ENCODE peak calls at places on chromosomes 4 and X, in eight cellular contexts. One of them, this sample, is unnamed.

GRCh38 chr4:188015025-188015778 is 19.6 kb downstream of the ZFP42 start:
- DNase-seq in stimulated activated CD4-positive, alpha-beta T cell treated with anti-CD3 and anti-CD28 coated beads, Interleukin-12 subunit alpha, Interleukin-12 subunit beta, amount 100 ng/mL, for 48 hours: no peak
- DNase-seq in right cardiac atrium: no peak
- DNase-seq in fibroblast of the aortic adventitia: no peak
- DNase-seq in kidney tubule cell: no peak
- DNase-seq in activated CD8-positive, alpha-beta memory T cell treated with anti-CD3 and anti-CD28 coated beads for 48 hours: no peak
- DNase-seq in naive thymus-derived CD8-positive, alpha-beta T cell: no peak
- DNase-seq in choroid plexus epithelial cell: no peak
- DNase-seq in this sample: no peak

GRCh38 chr4:123386608-123387007 is 10.0 kb upstream of the SPRY1 start:
- DNase-seq in fibroblast of the aortic adventitia: peak; percentile 44
- DNase-seq in choroid plexus epithelial cell: peak; percentile 39
- DNase-seq in right cardiac atrium: no peak
- DNase-seq in activated CD8-positive, alpha-beta memory T cell treated with anti-CD3 and anti-CD28 coated beads for 48 hours: no peak
- DNase-seq in naive thymus-derived CD8-positive, alpha-beta T cell: no peak
- DNase-seq in kidney tubule cell: peak; percentile 30
- DNase-seq in stimulated activated CD4-positive, alpha-beta T cell treated with anti-CD3 and anti-CD28 coated beads, Interleukin-12 subunit alpha, Interleukin-12 subunit beta, amount 100 ng/mL, for 48 hours: no peak
- DNase-seq in this sample: peak; percentile 95

GRCh38 chrX:38304010-38304409 is 23.3 kb downstream of the RPGR start:
- DNase-seq in naive thymus-derived CD8-positive, alpha-beta T cell: no peak
- DNase-seq in choroid plexus epithelial cell: peak; percentile 65
- DNase-seq in right cardiac atrium: no peak
- DNase-seq in stimulated activated CD4-positive, alpha-beta T cell treated with anti-CD3 and anti-CD28 coated beads, Interleukin-12 subunit alpha, Interleukin-12 subunit beta, amount 100 ng/mL, for 48 hours: no peak
- DNase-seq in kidney tubule cell: peak; percentile 6
- DNase-seq in fibroblast of the aortic adventitia: peak; percentile 22
- DNase-seq in activated CD8-positive, alpha-beta memory T cell treated with anti-CD3 and anti-CD28 coated beads for 48 hours: no peak
- DNase-seq in this sample: peak; percentile 60

GRCh38 chr4:110501826-110502225 is 25.9 kb downstream of the ENPEP start:
- DNase-seq in choroid plexus epithelial cell: no peak
- DNase-seq in stimulated activated CD4-positive, alpha-beta T cell treated with anti-CD3 and anti-CD28 coated beads, Interleukin-12 subunit alpha, Interleukin-12 subunit beta, amount 100 ng/mL, for 48 hours: no peak
- DNase-seq in fibroblast of the aortic adventitia: peak; percentile 42
- DNase-seq in naive thymus-derived CD8-positive, alpha-beta T cell: no peak
- DNase-seq in right cardiac atrium: no peak
- DNase-seq in kidney tubule cell: peak; percentile 14
- DNase-seq in activated CD8-positive, alpha-beta memory T cell treated with anti-CD3 and anti-CD28 coated beads for 48 hours: no peak
- DNase-seq in this sample: no peak

GRCh38 chrX:17527135-17527701 is 152.2 kb downstream of the NHS start:
- DNase-seq in kidney tubule cell: peak; percentile 42
- DNase-seq in activated CD8-positive, alpha-beta memory T cell treated with anti-CD3 and anti-CD28 coated beads for 48 hours: no peak
- DNase-seq in fibroblast of the aortic adventitia: no peak
- DNase-seq in right cardiac atrium: peak; percentile 44
- DNase-seq in naive thymus-derived CD8-positive, alpha-beta T cell: no peak
- DNase-seq in choroid plexus epithelial cell: no peak
- DNase-seq in stimulated activated CD4-positive, alpha-beta T cell treated with anti-CD3 and anti-CD28 coated beads, Interleukin-12 subunit alpha, Interleukin-12 subunit beta, amount 100 ng/mL, for 48 hours: no peak
- DNase-seq in this sample: peak; percentile 1

GRCh38 chr4:32858971-32859370 is 2138.8 kb downstream of the PCDH7 start:
- DNase-seq in activated CD8-positive, alpha-beta memory T cell treated with anti-CD3 and anti-CD28 coated beads for 48 hours: no peak
- DNase-seq in kidney tubule cell: peak; percentile 93
- DNase-seq in choroid plexus epithelial cell: peak; percentile 67
- DNase-seq in stimulated activated CD4-positive, alpha-beta T cell treated with anti-CD3 and anti-CD28 coated beads, Interleukin-12 subunit alpha, Interleukin-12 subunit beta, amount 100 ng/mL, for 48 hours: no peak
- DNase-seq in fibroblast of the aortic adventitia: peak; percentile 54
- DNase-seq in right cardiac atrium: no peak
- DNase-seq in naive thymus-derived CD8-positive, alpha-beta T cell: no peak
- DNase-seq in this sample: no peak

GRCh38 chrX:65522739-65523372 is 11.7 kb downstream of the LAS1L start:
- DNase-seq in right cardiac atrium: no peak
- DNase-seq in kidney tubule cell: peak; percentile 42
- DNase-seq in choroid plexus epithelial cell: peak; percentile 81
- DNase-seq in fibroblast of the aortic adventitia: peak; percentile 19
- DNase-seq in activated CD8-positive, alpha-beta memory T cell treated with anti-CD3 and anti-CD28 coated beads for 48 hours: no peak
- DNase-seq in naive thymus-derived CD8-positive, alpha-beta T cell: no peak
- DNase-seq in stimulated activated CD4-positive, alpha-beta T cell treated with anti-CD3 and anti-CD28 coated beads, Interleukin-12 subunit alpha, Interleukin-12 subunit beta, amount 100 ng/mL, for 48 hours: no peak
- DNase-seq in this sample: no peak

GRCh38 chrX:16664059-16664458 is 14.1 kb downstream of the S100G start:
- DNase-seq in fibroblast of the aortic adventitia: peak; percentile 28
- DNase-seq in naive thymus-derived CD8-positive, alpha-beta T cell: no peak
- DNase-seq in stimulated activated CD4-positive, alpha-beta T cell treated with anti-CD3 and anti-CD28 coated beads, Interleukin-12 subunit alpha, Interleukin-12 subunit beta, amount 100 ng/mL, for 48 hours: no peak
- DNase-seq in choroid plexus epithelial cell: peak; percentile 37
- DNase-seq in right cardiac atrium: no peak
- DNase-seq in kidney tubule cell: peak; percentile 5
- DNase-seq in activated CD8-positive, alpha-beta memory T cell treated with anti-CD3 and anti-CD28 coated beads for 48 hours: no peak
- DNase-seq in this sample: no peak

GRCh38 chrX:70219938-70220764 is 14.3 kb upstream of the AWAT1 start:
- DNase-seq in activated CD8-positive, alpha-beta memory T cell treated with anti-CD3 and anti-CD28 coated beads for 48 hours: no peak
- DNase-seq in fibroblast of the aortic adventitia: peak; percentile 85
- DNase-seq in choroid plexus epithelial cell: peak; percentile 1
- DNase-seq in right cardiac atrium: peak; percentile 36
- DNase-seq in kidney tubule cell: peak; percentile 18
- DNase-seq in naive thymus-derived CD8-positive, alpha-beta T cell: no peak
- DNase-seq in stimulated activated CD4-positive, alpha-beta T cell treated with anti-CD3 and anti-CD28 coated beads, Interleukin-12 subunit alpha, Interleukin-12 subunit beta, amount 100 ng/mL, for 48 hours: no peak
- DNase-seq in this sample: peak; percentile 47

GRCh38 chr4:176789955-176790354 is 2.8 kb downstream of the VEGFC start:
- DNase-seq in fibroblast of the aortic adventitia: peak; percentile 76
- DNase-seq in activated CD8-positive, alpha-beta memory T cell treated with anti-CD3 and anti-CD28 coated beads for 48 hours: no peak
- DNase-seq in right cardiac atrium: no peak
- DNase-seq in naive thymus-derived CD8-positive, alpha-beta T cell: no peak
- DNase-seq in stimulated activated CD4-positive, alpha-beta T cell treated with anti-CD3 and anti-CD28 coated beads, Interleukin-12 subunit alpha, Interleukin-12 subunit beta, amount 100 ng/mL, for 48 hours: no peak
- DNase-seq in choroid plexus epithelial cell: peak; percentile 75
- DNase-seq in kidney tubule cell: peak; percentile 81
- DNase-seq in this sample: peak; percentile 81

GRCh38 chr4:68176500-68176899 is 46.8 kb upstream of the TMPRSS11F start:
- DNase-seq in stimulated activated CD4-positive, alpha-beta T cell treated with anti-CD3 and anti-CD28 coated beads, Interleukin-12 subunit alpha, Interleukin-12 subunit beta, amount 100 ng/mL, for 48 hours: no peak
- DNase-seq in naive thymus-derived CD8-positive, alpha-beta T cell: no peak
- DNase-seq in activated CD8-positive, alpha-beta memory T cell treated with anti-CD3 and anti-CD28 coated beads for 48 hours: no peak
- DNase-seq in right cardiac atrium: no peak
- DNase-seq in kidney tubule cell: no peak
- DNase-seq in fibroblast of the aortic adventitia: no peak
- DNase-seq in choroid plexus epithelial cell: no peak
- DNase-seq in this sample: no peak

GRCh38 chr4:140326395-140326993 is 47.0 kb upstream of the SCOC start:
- DNase-seq in choroid plexus epithelial cell: peak; percentile 75
- DNase-seq in activated CD8-positive, alpha-beta memory T cell treated with anti-CD3 and anti-CD28 coated beads for 48 hours: no peak
- DNase-seq in fibroblast of the aortic adventitia: peak; percentile 66
- DNase-seq in right cardiac atrium: no peak
- DNase-seq in naive thymus-derived CD8-positive, alpha-beta T cell: no peak
- DNase-seq in stimulated activated CD4-positive, alpha-beta T cell treated with anti-CD3 and anti-CD28 coated beads, Interleukin-12 subunit alpha, Interleukin-12 subunit beta, amount 100 ng/mL, for 48 hours: no peak
- DNase-seq in kidney tubule cell: peak; percentile 52
- DNase-seq in this sample: peak; percentile 68

GRCh38 chrX:19602866-19603620 is 87.7 kb upstream of the MAP3K15 start:
- DNase-seq in stimulated activated CD4-positive, alpha-beta T cell treated with anti-CD3 and anti-CD28 coated beads, Interleukin-12 subunit alpha, Interleukin-12 subunit beta, amount 100 ng/mL, for 48 hours: no peak
- DNase-seq in naive thymus-derived CD8-positive, alpha-beta T cell: no peak
- DNase-seq in kidney tubule cell: peak; percentile 79
- DNase-seq in choroid plexus epithelial cell: peak; percentile 70
- DNase-seq in fibroblast of the aortic adventitia: peak; percentile 43
- DNase-seq in activated CD8-positive, alpha-beta memory T cell treated with anti-CD3 and anti-CD28 coated beads for 48 hours: no peak
- DNase-seq in right cardiac atrium: no peak
- DNase-seq in this sample: no peak

GRCh38 chr4:125357675-125358074 is 42.9 kb downstream of the FAT4 start:
- DNase-seq in choroid plexus epithelial cell: no peak
- DNase-seq in stimulated activated CD4-positive, alpha-beta T cell treated with anti-CD3 and anti-CD28 coated beads, Interleukin-12 subunit alpha, Interleukin-12 subunit beta, amount 100 ng/mL, for 48 hours: no peak
- DNase-seq in right cardiac atrium: no peak
- DNase-seq in naive thymus-derived CD8-positive, alpha-beta T cell: no peak
- DNase-seq in kidney tubule cell: no peak
- DNase-seq in activated CD8-positive, alpha-beta memory T cell treated with anti-CD3 and anti-CD28 coated beads for 48 hours: no peak
- DNase-seq in fibroblast of the aortic adventitia: no peak
- DNase-seq in this sample: no peak

GRCh38 chr4:76298227-76298626 is 8.3 kb upstream of the STBD1 start:
- DNase-seq in kidney tubule cell: no peak
- DNase-seq in stimulated activated CD4-positive, alpha-beta T cell treated with anti-CD3 and anti-CD28 coated beads, Interleukin-12 subunit alpha, Interleukin-12 subunit beta, amount 100 ng/mL, for 48 hours: no peak
- DNase-seq in naive thymus-derived CD8-positive, alpha-beta T cell: no peak
- DNase-seq in choroid plexus epithelial cell: no peak
- DNase-seq in right cardiac atrium: no peak
- DNase-seq in fibroblast of the aortic adventitia: no peak
- DNase-seq in activated CD8-positive, alpha-beta memory T cell treated with anti-CD3 and anti-CD28 coated beads for 48 hours: no peak
- DNase-seq in this sample: no peak

GRCh38 chrX:70087857-70088256 is 25.6 kb downstream of the OTUD6A start:
- DNase-seq in naive thymus-derived CD8-positive, alpha-beta T cell: no peak
- DNase-seq in activated CD8-positive, alpha-beta memory T cell treated with anti-CD3 and anti-CD28 coated beads for 48 hours: no peak
- DNase-seq in right cardiac atrium: no peak
- DNase-seq in kidney tubule cell: peak; percentile 24
- DNase-seq in choroid plexus epithelial cell: peak; percentile 34
- DNase-seq in fibroblast of the aortic adventitia: peak; percentile 70
- DNase-seq in stimulated activated CD4-positive, alpha-beta T cell treated with anti-CD3 and anti-CD28 coated beads, Interleukin-12 subunit alpha, Interleukin-12 subunit beta, amount 100 ng/mL, for 48 hours: no peak
- DNase-seq in this sample: peak; percentile 75

GRCh38 chr4:76764251-76764650 is 133.7 kb downstream of the SOWAHB start:
- DNase-seq in naive thymus-derived CD8-positive, alpha-beta T cell: no peak
- DNase-seq in right cardiac atrium: no peak
- DNase-seq in kidney tubule cell: peak; percentile 67
- DNase-seq in stimulated activated CD4-positive, alpha-beta T cell treated with anti-CD3 and anti-CD28 coated beads, Interleukin-12 subunit alpha, Interleukin-12 subunit beta, amount 100 ng/mL, for 48 hours: no peak
- DNase-seq in choroid plexus epithelial cell: peak; percentile 66
- DNase-seq in fibroblast of the aortic adventitia: peak; percentile 84
- DNase-seq in activated CD8-positive, alpha-beta memory T cell treated with anti-CD3 and anti-CD28 coated beads for 48 hours: no peak
- DNase-seq in this sample: peak; percentile 48

GRCh38 chrX:80485543-80485942 is 65.3 kb downstream of the TENT5D start:
- DNase-seq in activated CD8-positive, alpha-beta memory T cell treated with anti-CD3 and anti-CD28 coated beads for 48 hours: no peak
- DNase-seq in stimulated activated CD4-positive, alpha-beta T cell treated with anti-CD3 and anti-CD28 coated beads, Interleukin-12 subunit alpha, Interleukin-12 subunit beta, amount 100 ng/mL, for 48 hours: no peak
- DNase-seq in right cardiac atrium: no peak
- DNase-seq in choroid plexus epithelial cell: no peak
- DNase-seq in kidney tubule cell: no peak
- DNase-seq in naive thymus-derived CD8-positive, alpha-beta T cell: no peak
- DNase-seq in fibroblast of the aortic adventitia: no peak
- DNase-seq in this sample: no peak

GRCh38 chr4:57044279-57044678 is 65.6 kb downstream of the POLR2B start:
- DNase-seq in activated CD8-positive, alpha-beta memory T cell treated with anti-CD3 and anti-CD28 coated beads for 48 hours: no peak
- DNase-seq in naive thymus-derived CD8-positive, alpha-beta T cell: no peak
- DNase-seq in fibroblast of the aortic adventitia: no peak
- DNase-seq in stimulated activated CD4-positive, alpha-beta T cell treated with anti-CD3 and anti-CD28 coated beads, Interleukin-12 subunit alpha, Interleukin-12 subunit beta, amount 100 ng/mL, for 48 hours: no peak
- DNase-seq in choroid plexus epithelial cell: no peak
- DNase-seq in right cardiac atrium: no peak
- DNase-seq in kidney tubule cell: no peak
- DNase-seq in this sample: no peak

GRCh38 chrX:43592597-43592996 is 63.5 kb upstream of the MAOA start:
- DNase-seq in naive thymus-derived CD8-positive, alpha-beta T cell: no peak
- DNase-seq in fibroblast of the aortic adventitia: no peak
- DNase-seq in choroid plexus epithelial cell: peak; percentile 42
- DNase-seq in activated CD8-positive, alpha-beta memory T cell treated with anti-CD3 and anti-CD28 coated beads for 48 hours: no peak
- DNase-seq in kidney tubule cell: no peak
- DNase-seq in stimulated activated CD4-positive, alpha-beta T cell treated with anti-CD3 and anti-CD28 coated beads, Interleukin-12 subunit alpha, Interleukin-12 subunit beta, amount 100 ng/mL, for 48 hours: no peak
- DNase-seq in right cardiac atrium: no peak
- DNase-seq in this sample: no peak

GRCh38 chrX:154396948-154397887 is 959 bp upstream of the RPL10 start:
- DNase-seq in right cardiac atrium: peak; percentile 86
- DNase-seq in stimulated activated CD4-positive, alpha-beta T cell treated with anti-CD3 and anti-CD28 coated beads, Interleukin-12 subunit alpha, Interleukin-12 subunit beta, amount 100 ng/mL, for 48 hours: peak; percentile 36
- DNase-seq in activated CD8-positive, alpha-beta memory T cell treated with anti-CD3 and anti-CD28 coated beads for 48 hours: no peak
- DNase-seq in fibroblast of the aortic adventitia: peak; percentile 55
- DNase-seq in naive thymus-derived CD8-positive, alpha-beta T cell: no peak
- DNase-seq in kidney tubule cell: peak; percentile 79
- DNase-seq in choroid plexus epithelial cell: peak; percentile 53
- DNase-seq in this sample: peak; percentile 61

GRCh38 chrX:129360175-129360574 is 163.1 kb downstream of the SMARCA1 start:
- DNase-seq in naive thymus-derived CD8-positive, alpha-beta T cell: peak; percentile 3
- DNase-seq in kidney tubule cell: peak; percentile 57
- DNase-seq in stimulated activated CD4-positive, alpha-beta T cell treated with anti-CD3 and anti-CD28 coated beads, Interleukin-12 subunit alpha, Interleukin-12 subunit beta, amount 100 ng/mL, for 48 hours: peak; percentile 60
- DNase-seq in activated CD8-positive, alpha-beta memory T cell treated with anti-CD3 and anti-CD28 coated beads for 48 hours: no peak
- DNase-seq in choroid plexus epithelial cell: peak; percentile 59
- DNase-seq in fibroblast of the aortic adventitia: peak; percentile 46
- DNase-seq in right cardiac atrium: no peak
- DNase-seq in this sample: peak; percentile 44

GRCh38 chr4:119300388-119301131 is 21.4 kb downstream of the FABP2 start:
- DNase-seq in right cardiac atrium: peak; percentile 97
- DNase-seq in stimulated activated CD4-positive, alpha-beta T cell treated with anti-CD3 and anti-CD28 coated beads, Interleukin-12 subunit alpha, Interleukin-12 subunit beta, amount 100 ng/mL, for 48 hours: peak; percentile 86
- DNase-seq in fibroblast of the aortic adventitia: peak; percentile 88
- DNase-seq in choroid plexus epithelial cell: peak; percentile 95
- DNase-seq in naive thymus-derived CD8-positive, alpha-beta T cell: peak; percentile 86
- DNase-seq in activated CD8-positive, alpha-beta memory T cell treated with anti-CD3 and anti-CD28 coated beads for 48 hours: peak; percentile 90
- DNase-seq in kidney tubule cell: peak; percentile 98
- DNase-seq in this sample: peak; percentile 89

GRCh38 chr4:132956951-132957350 is 192.1 kb upstream of the PCDH10 start:
- DNase-seq in right cardiac atrium: no peak
- DNase-seq in fibroblast of the aortic adventitia: no peak
- DNase-seq in naive thymus-derived CD8-positive, alpha-beta T cell: no peak
- DNase-seq in activated CD8-positive, alpha-beta memory T cell treated with anti-CD3 and anti-CD28 coated beads for 48 hours: no peak
- DNase-seq in kidney tubule cell: no peak
- DNase-seq in choroid plexus epithelial cell: no peak
- DNase-seq in stimulated activated CD4-positive, alpha-beta T cell treated with anti-CD3 and anti-CD28 coated beads, Interleukin-12 subunit alpha, Interleukin-12 subunit beta, amount 100 ng/mL, for 48 hours: no peak
- DNase-seq in this sample: no peak

GRCh38 chrX:6849711-6850415 is 297.6 kb upstream of the STS start:
- DNase-seq in activated CD8-positive, alpha-beta memory T cell treated with anti-CD3 and anti-CD28 coated beads for 48 hours: no peak
- DNase-seq in kidney tubule cell: peak; percentile 33
- DNase-seq in choroid plexus epithelial cell: no peak
- DNase-seq in fibroblast of the aortic adventitia: no peak
- DNase-seq in right cardiac atrium: no peak
- DNase-seq in stimulated activated CD4-positive, alpha-beta T cell treated with anti-CD3 and anti-CD28 coated beads, Interleukin-12 subunit alpha, Interleukin-12 subunit beta, amount 100 ng/mL, for 48 hours: no peak
- DNase-seq in naive thymus-derived CD8-positive, alpha-beta T cell: no peak
- DNase-seq in this sample: no peak

This sample was measured in endothelial cell of umbilical vein.